ENCODE peak calls at places on chromosomes 5 and 9, in eight cellular contexts. M, L, K, F, V, C, E and Q are unnamed samples.

GRCh38 chr9:121837113-121838010 is 185.9 kb downstream of the DAB2IP start:
- DNase-seq in E (no peak), L (no peak), F (peak), M (no peak), C (no peak), K (no peak), V (no peak), Q (no peak)

GRCh38 chr9:12776775-12777055 is 1.9 kb downstream of the LURAP1L start:
- DNase-seq in F (peak), M (no peak), E (no peak), K (no peak), L (no peak), C (peak), V (no peak), Q (no peak)

GRCh38 chr9:110192531-110193326 is 15.2 kb downstream of the C9orf152 start:
- DNase-seq in V (peak), L (no peak), C (peak), E (no peak), M (no peak), F (peak), K (no peak), Q (no peak)

GRCh38 chr9:115597330-115597729 is 479.4 kb upstream of the TNC start:
- DNase-seq in K (no peak), C (no peak), F (no peak), V (no peak), L (no peak), M (no peak), E (no peak), Q (no peak)

GRCh38 chr5:34867660-34868059 is 28.7 kb downstream of the TTC23L start:
- DNase-seq in K (no peak), F (no peak), E (no peak), L (no peak), M (no peak), V (no peak), C (no peak), Q (no peak)

GRCh38 chr5:90548069-90548593 is 10.5 kb upstream of the ADGRV1 start:
- DNase-seq in M (no peak), E (peak), L (peak), F (peak), V (peak), C (no peak), K (no peak), Q (no peak)

GRCh38 chr5:178123987-178124925 is 6.6 kb upstream of the RMND5B start:
- DNase-seq in C (no peak), K (no peak), F (peak), V (peak), E (no peak), M (no peak), L (peak), Q (no peak)

GRCh38 chr9:100714372-100715099 is 136.7 kb downstream of the CAVIN4 start:
- DNase-seq in C (peak), F (peak), M (peak), K (no peak), L (peak), E (peak), V (peak), Q (no peak)

GRCh38 chr5:126648471-126648870 is 47.7 kb downstream of the PHAX start:
- DNase-seq in E (no peak), K (no peak), F (no peak), C (no peak), L (no peak), M (no peak), V (no peak), Q (no peak)

GRCh38 chr9:126805546-126806262 is 864 bp downstream of the ZBTB43 start:
- DNase-seq in F (peak), K (peak), L (no peak), E (no peak), C (peak), V (peak), M (peak), Q (peak)

GRCh38 chr5:56429110-56429561 is 196.0 kb upstream of the ANKRD55 start:
- DNase-seq in C (no peak), V (peak), E (peak), M (no peak), L (no peak), K (no peak), F (no peak), Q (no peak)

GRCh38 chr5:83711982-83712601 is 8.6 kb downstream of the HAPLN1 start:
- DNase-seq in C (peak), F (peak), M (no peak), L (peak), K (no peak), V (peak), E (peak), Q (no peak)

GRCh38 chr9:5630038-5630507 is 1.2 kb downstream of the RIC1 start:
- DNase-seq in E (peak), K (no peak), M (no peak), L (peak), V (peak), C (peak), F (peak), Q (no peak)

GRCh38 chr9:85478847-85479246 is 262.9 kb downstream of the AGTPBP1 start:
- DNase-seq in E (no peak), M (no peak), C (no peak), L (no peak), V (no peak), K (no peak), F (no peak), Q (no peak)

GRCh38 chr9:126471084-126471611 is 142.6 kb upstream of the LMX1B start:
- DNase-seq in K (peak), C (no peak), F (no peak), M (peak), E (no peak), L (no peak), V (no peak), Q (peak)

GRCh38 chr5:95931118-95931833 is 30.4 kb downstream of the ELL2 start:
- DNase-seq in C (no peak), F (no peak), M (no peak), E (peak), V (no peak), L (no peak), K (no peak), Q (no peak)

GRCh38 chr5:56814361-56814962 is 887 bp upstream of the MAP3K1 start:
- DNase-seq in C (peak), K (peak), L (peak), F (peak), M (no peak), V (peak), E (no peak), Q (no peak)

GRCh38 chr9:88721028-88721427 is 186.1 kb downstream of the NXNL2 start:
- DNase-seq in F (no peak), C (no peak), M (no peak), K (no peak), V (no peak), L (no peak), E (no peak), Q (no peak)

GRCh38 chr5:78503958-78504357 is 143.5 kb downstream of the SCAMP1 start:
- DNase-seq in V (no peak), C (no peak), K (no peak), E (no peak), L (no peak), F (no peak), M (no peak), Q (no peak)

GRCh38 chr5:153543288-153543687 is 52.8 kb downstream of the GRIA1 start:
- DNase-seq in F (no peak), K (no peak), V (no peak), L (no peak), M (no peak), E (no peak), C (no peak), Q (no peak)

GRCh38 chr5:154811653-154812465 is 38.5 kb downstream of the FAXDC2 start:
- DNase-seq in M (peak), F (peak), C (peak), K (peak), L (peak), V (peak), E (no peak), Q (peak)

GRCh38 chr5:135392256-135392655 is 6.8 kb downstream of the MACROH2A1 start:
- DNase-seq in V (no peak), E (no peak), L (no peak), K (no peak), C (peak), F (no peak), M (no peak), Q (no peak)

GRCh38 chr5:157006262-157006661 is 43.2 kb upstream of the TIMD4 start:
- DNase-seq in M (no peak), L (no peak), C (no peak), E (no peak), F (no peak), V (no peak), K (no peak), Q (no peak)

GRCh38 chr5:73544429-73545402 is 20.7 kb downstream of the ANKRA2 start:
- DNase-seq in V (peak), F (peak), C (no peak), K (no peak), E (peak), M (no peak), L (peak), Q (no peak)

GRCh38 chr5:68240196-68240595 is 24.6 kb downstream of the PIK3R1 start:
- DNase-seq in L (no peak), V (no peak), F (no peak), C (no peak), M (no peak), K (no peak), E (no peak), Q (no peak)

GRCh38 chr5:143842920-143843319 is 31.0 kb downstream of the HMHB1 start:
- DNase-seq in V (no peak), K (no peak), E (no peak), C (peak), M (no peak), L (no peak), F (no peak), Q (no peak)

GRCh38 chr9:34380511-34381315 is 4.0 kb upstream of the MYORG start:
- DNase-seq in V (peak), L (peak), C (peak), E (peak), M (peak), K (peak), F (peak), Q (peak)

GRCh38 chr9:3740690-3741419 is 215.1 kb upstream of the RFX3 start:
- DNase-seq in M (no peak), C (no peak), K (no peak), E (no peak), F (no peak), L (peak), V (no peak), Q (no peak)

GRCh38 chr9:37466037-37466709 is 923 bp upstream of the ZBTB5 start:
- DNase-seq in K (no peak), M (no peak), L (peak), E (peak), F (peak), V (peak), C (peak), Q (peak)

GRCh38 chr5:14399054-14399657 is 182.4 kb upstream of the OTULINL start:
- DNase-seq in F (peak), K (no peak), L (peak), E (peak), V (peak), M (no peak), C (peak), Q (no peak)

GRCh38 chr9:36037580-36038169 is 962 bp downstream of the RECK start:
- DNase-seq in M (no peak), L (no peak), E (peak), F (peak), V (no peak), C (no peak), K (no peak), Q (no peak)

GRCh38 chr9:134814598-134815215 is 65.9 kb upstream of the FCN2 start:
- DNase-seq in M (no peak), K (no peak), V (no peak), L (no peak), F (peak), C (peak), E (no peak), Q (no peak)

GRCh38 chr5:73960426-73960825 is 334.4 kb downstream of the ARHGEF28 start:
- DNase-seq in M (no peak), E (no peak), V (no peak), F (no peak), C (no peak), K (no peak), L (no peak), Q (no peak)

GRCh38 chr9:108836319-108836718 is 19.5 kb downstream of the ACTL7B start:
- DNase-seq in C (no peak), M (no peak), L (no peak), V (no peak), E (no peak), K (no peak), F (no peak), Q (no peak)

GRCh38 chr9:90665072-90665471 is 22.4 kb upstream of the DIRAS2 start:
- DNase-seq in L (no peak), V (no peak), E (no peak), F (no peak), M (no peak), C (no peak), K (no peak), Q (no peak)

GRCh38 chr9:116791314-116791713 is 104.2 kb downstream of the TRIM32 start:
- DNase-seq in F (no peak), V (no peak), M (no peak), E (peak), C (no peak), K (no peak), L (no peak), Q (no peak)

GRCh38 chr5:116454417-116454927 is 120.2 kb downstream of the SEMA6A start:
- DNase-seq in V (peak), M (no peak), K (no peak), L (no peak), F (peak), C (peak), E (no peak), Q (no peak)

GRCh38 chr9:99026271-99026955 is 78.5 kb upstream of the TGFBR1 start:
- DNase-seq in M (no peak), F (no peak), E (no peak), V (no peak), K (no peak), L (no peak), C (no peak), Q (no peak)

GRCh38 chr5:86675311-86675710 is 57.6 kb downstream of the COX7C start:
- DNase-seq in K (no peak), M (no peak), F (no peak), V (no peak), L (no peak), E (no peak), C (no peak), Q (no peak)